ENCODE peak calls at places on chromosomes 11 and 22, in five cellular contexts. Z, I, V, S and K are unnamed samples.

GRCh38 chr22:36193171-36193570 is 8.4 kb downstream of the APOL4 start:
- DNase-seq in Z (no peak), I (no peak), V (no peak), S (no peak), K (no peak)

GRCh38 chr22:24177456-24177855 is 3.8 kb upstream of the SUSD2 start:
- DNase-seq in Z (no peak), I (no peak), V (no peak), S (no peak), K (no peak)

GRCh38 chr11:117385906-117386305 is 58.3 kb downstream of the CEP164 start:
- DNase-seq in Z (no peak), I (no peak), V (no peak), S (no peak), K (no peak)

GRCh38 chr11:68989936-68990606 is 9.3 kb upstream of the MRGPRD start:
- DNase-seq in Z (no peak), I (no peak), V (no peak), S (no peak), K (no peak)

GRCh38 chr11:133935551-133935910 is 21.2 kb downstream of the IGSF9B start:
- DNase-seq in Z (no peak), I (no peak), V (no peak), S (no peak), K (no peak)

GRCh38 chr22:38674888-38675287 is 6.9 kb upstream of the TOMM22 start:
- DNase-seq in Z (no peak), I (no peak), V (no peak), S (no peak), K (no peak)

GRCh38 chr11:32379714-32380113 is 55.6 kb downstream of the WT1 start:
- DNase-seq in Z (no peak), I (no peak), V (no peak), S (no peak), K (peak; percentile 59)

GRCh38 chr11:123186291-123186690 is 8.8 kb downstream of the CLMP start:
- DNase-seq in Z (no peak), I (no peak), V (no peak), S (no peak), K (no peak)

GRCh38 chr11:115990004-115990447 is 485.8 kb upstream of the CADM1 start:
- DNase-seq in Z (no peak), I (no peak), V (no peak), S (peak; percentile 90), K (peak; percentile 30)

GRCh38 chr11:11545285-11546275 is 76.2 kb downstream of the GALNT18 start:
- DNase-seq in Z (no peak), I (no peak), V (no peak), S (no peak), K (no peak)

GRCh38 chr11:125457814-125458343 is 38.2 kb downstream of the FEZ1 start:
- DNase-seq in Z (no peak), I (no peak), V (peak; percentile 81), S (peak; percentile 40), K (peak; percentile 59)

GRCh38 chr11:131665344-131665968 is 295.0 kb downstream of the NTM start:
- DNase-seq in Z (no peak), I (no peak), V (no peak), S (no peak), K (no peak)

GRCh38 chr11:21794306-21794705 is 398.6 kb upstream of the ANO5 start:
- DNase-seq in Z (no peak), I (no peak), V (no peak), S (no peak), K (no peak)

GRCh38 chr22:22358686-22359085 is 114.1 kb downstream of the VPREB1 start:
- DNase-seq in Z (no peak), I (no peak), V (no peak), S (no peak), K (no peak)

GRCh38 chr11:130650456-130651068 is 202.1 kb downstream of the ADAMTS15 start:
- DNase-seq in Z (no peak), I (no peak), V (peak; percentile 59), S (no peak), K (no peak)

GRCh38 chr22:35177811-35178210 is 79.5 kb upstream of the HMGXB4 start:
- DNase-seq in Z (no peak), I (no peak), V (no peak), S (no peak), K (no peak)

GRCh38 chr11:75280770-75281468 is 40.3 kb downstream of the TPBGL start:
- DNase-seq in Z (no peak), I (no peak), V (no peak), S (no peak), K (no peak)

DNA sequence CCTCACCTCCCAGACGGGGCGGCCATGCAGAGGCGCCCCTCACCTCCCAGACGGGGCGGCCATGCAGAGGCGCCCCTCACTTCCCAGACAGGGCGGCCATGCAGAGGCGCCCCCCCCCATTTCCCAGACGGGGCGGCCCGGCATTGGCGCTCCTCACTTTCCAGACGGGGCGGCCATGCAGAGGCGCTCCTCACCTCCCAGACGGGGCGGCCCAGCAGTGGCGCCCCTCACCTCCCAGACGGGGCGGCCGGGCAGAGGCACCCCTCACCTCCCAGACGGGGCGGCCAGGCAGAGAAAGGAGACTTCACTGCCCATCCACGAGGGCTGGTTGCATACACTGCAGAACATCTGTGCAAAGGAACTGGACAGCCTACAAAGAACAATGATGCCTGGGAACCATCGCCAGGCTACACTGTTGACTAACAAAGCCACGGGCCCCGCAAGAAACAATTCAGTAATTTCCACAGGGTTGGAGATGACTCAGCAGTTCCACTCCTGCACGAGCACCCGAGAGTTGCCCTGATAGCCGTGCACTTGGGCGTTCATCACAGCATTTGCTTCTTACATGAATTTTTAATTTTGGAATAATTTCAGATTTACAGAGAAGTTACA is 58.7 kb downstream of the CTTN start:
- DNase-seq in Z (no peak), I (no peak), V (peak; percentile 31), S (no peak), K (peak; percentile 37)
- TF ChIP-seq CEBPB in Z (no peak), I (no peak), V (no peak), S (no peak), K (no peak)

GRCh38 chr11:94858012-94858705 is 90.0 kb downstream of the AMOTL1 start:
- DNase-seq in Z (no peak), I (no peak), V (no peak), S (no peak), K (peak; percentile 13)

GRCh38 chr11:94861306-94861845 is 93.2 kb downstream of the AMOTL1 start:
- DNase-seq in Z (no peak), I (no peak), V (no peak), S (no peak), K (no peak)

GRCh38 chr11:94864646-94865045 is 96.5 kb downstream of the AMOTL1 start:
- DNase-seq in Z (no peak), I (no peak), V (no peak), S (no peak), K (no peak)

GRCh38 chr11:94857337-94857736 is 89.2 kb downstream of the AMOTL1 start:
- DNase-seq in Z (no peak), I (no peak), V (no peak), S (no peak), K (no peak)

GRCh38 chr11:94860333-94860732 is 92.2 kb downstream of the AMOTL1 start:
- DNase-seq in Z (no peak), I (no peak), V (no peak), S (no peak), K (no peak)
- TF ChIP-seq CEBPB in Z (no peak), I (no peak), V (no peak), S (no peak), K (no peak)

GRCh38 chr22:45717787-45718186 is 46.2 kb downstream of the ATXN10 start:
- DNase-seq in Z (no peak), I (no peak), V (peak; percentile 79), S (no peak), K (no peak)

GRCh38 chr22:45722006-45722405 is 50.4 kb downstream of the ATXN10 start:
- DNase-seq in Z (no peak), I (no peak), V (no peak), S (no peak), K (no peak)

GRCh38 chr22:45720875-45721378 is 49.3 kb downstream of the ATXN10 start:
- DNase-seq in Z (no peak), I (no peak), V (no peak), S (no peak), K (no peak)

GRCh38 chr22:45718391-45718790 is 46.8 kb downstream of the ATXN10 start:
- DNase-seq in Z (no peak), I (no peak), V (no peak), S (no peak), K (no peak)
- TF ChIP-seq CEBPB in Z (no peak), I (no peak), V (no peak), S (no peak), K (no peak)

GRCh38 chr11:41983458-41983857 is 524.0 kb upstream of the LRRC4C start:
- DNase-seq in Z (no peak), I (no peak), V (no peak), S (no peak), K (no peak)
- TF ChIP-seq CEBPB in Z (no peak), I (no peak), V (no peak), S (no peak), K (no peak)

DNA sequence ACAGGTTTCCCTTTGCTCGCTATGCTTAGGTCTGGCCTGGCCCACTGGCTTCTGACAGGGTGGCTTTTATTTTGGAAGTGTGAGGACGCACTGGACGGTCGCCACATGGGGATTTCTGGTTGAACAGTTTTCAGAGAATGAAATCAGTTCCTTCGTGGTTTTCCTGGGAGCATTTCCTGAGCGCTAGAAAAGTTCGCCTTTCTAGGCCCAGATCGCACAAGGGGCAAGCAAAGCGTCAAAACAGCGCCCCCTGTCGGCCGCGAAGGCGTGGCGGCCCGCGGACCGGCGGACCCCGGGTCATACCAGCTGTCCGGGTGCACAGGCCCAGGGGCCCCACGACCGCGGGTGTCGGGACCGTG is 12.7 kb upstream of the CYP2R1 start:
- DNase-seq in Z (no peak), I (peak; percentile 58), V (peak; percentile 25), S (peak; percentile 96), K (no peak)
- TF ChIP-seq CEBPB in Z (no peak), I (no peak), V (no peak), S (no peak), K (no peak)

DNA sequence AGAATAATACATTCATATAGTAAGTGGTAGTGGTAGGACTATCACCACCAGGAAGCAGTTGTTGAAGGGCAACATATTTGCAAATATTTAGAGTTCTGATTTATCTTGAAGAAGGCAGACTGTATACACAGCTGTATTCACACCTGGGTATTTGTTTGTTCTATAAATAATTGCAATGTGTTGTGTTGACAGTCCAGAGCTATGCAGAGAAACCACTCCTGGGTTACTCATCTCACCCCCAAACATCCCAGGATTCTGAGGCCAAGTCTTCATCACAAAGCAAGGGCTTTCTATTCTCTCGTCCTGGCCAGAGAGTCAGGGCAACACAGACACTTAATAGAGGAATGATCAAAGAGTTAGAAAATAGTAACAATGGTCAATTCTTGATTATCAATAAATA is 102.1 kb upstream of the FAT3 start:
- DNase-seq in Z (no peak), I (no peak), V (no peak), S (no peak), K (no peak)
- TF ChIP-seq CEBPB in Z (no peak), I (no peak), V (no peak), S (no peak), K (no peak)

GRCh38 chr11:114208371-114208770 is 87.8 kb upstream of the NNMT start:
- DNase-seq in Z (no peak), I (no peak), V (no peak), S (no peak), K (no peak)
- TF ChIP-seq CEBPB in Z (no peak), I (no peak), V (no peak), S (no peak), K (no peak)

GRCh38 chr22:48424661-48425060 is 1403.0 kb downstream of the BRD1 start:
- DNase-seq in Z (no peak), I (no peak), V (no peak), S (no peak), K (no peak)
- TF ChIP-seq CEBPB in Z (no peak), I (no peak), V (no peak), S (no peak), K (no peak)